ENCODE peak calls at places on chromosomes 16 and 17, in eight cellular contexts. Z, V, O, L, N, D, J and I are unnamed samples.

GRCh38 chr17:81648013-81648706 is 8.2 kb downstream of the PDE6G start:
- DNase-seq in J (no peak), L (no peak), O (peak; percentile 52), D (no peak), N (no peak), Z (no peak), V (no peak), I (no peak)

GRCh38 chr17:13418891-13419290 is 182.8 kb downstream of the HS3ST3A1 start:
- DNase-seq in J (no peak), V (no peak), D (no peak), O (no peak), L (no peak), Z (no peak), N (no peak), I (no peak)

GRCh38 chr16:57999971-58000705 is at the start of gene ZNF319:
- DNase-seq in O (no peak), N (no peak), L (no peak), V (peak; percentile 55), J (no peak), Z (no peak), D (no peak), I (no peak)

GRCh38 chr17:46979023-46979870 is at the start of gene RPRML:
- DNase-seq in J (no peak), D (no peak), O (peak; percentile 91), N (no peak), L (peak; percentile 31), Z (peak; percentile 4), V (peak; percentile 44), I (peak; percentile 45)

GRCh38 chr17:41970901-41971331 is 4.3 kb downstream of the CNP start:
- DNase-seq in L (no peak), O (no peak), N (no peak), Z (no peak), J (no peak), V (no peak), D (no peak), I (no peak)

GRCh38 chr16:15829460-15829859 is 27.4 kb downstream of the MYH11 start:
- DNase-seq in Z (no peak), V (no peak), O (no peak), N (no peak), L (no peak), D (no peak), J (no peak), I (no peak)

GRCh38 chr17:19538095-19539039 is 4.7 kb downstream of the SLC47A1 start:
- DNase-seq in L (peak; percentile 55), O (no peak), V (no peak), N (no peak), J (no peak), Z (no peak), D (no peak), I (no peak)

GRCh38 chr17:74842599-74843351 is 16.9 kb downstream of the GRIN2C start:
- DNase-seq in J (peak; percentile 29), V (no peak), Z (no peak), O (peak; percentile 91), N (no peak), L (peak; percentile 69), D (peak; percentile 27), I (no peak)

GRCh38 chr16:57756424-57757325 is 21.1 kb downstream of the KATNB1 start:
- DNase-seq in Z (no peak), L (no peak), N (no peak), O (no peak), J (no peak), V (no peak), D (no peak), I (no peak)

GRCh38 chr17:80781188-80781577 is 210.5 kb upstream of the CHMP6 start:
- DNase-seq in Z (no peak), D (no peak), O (no peak), J (no peak), L (no peak), N (no peak), V (peak; percentile 69), I (no peak)

GRCh38 chr17:43556292-43556691 is 10.2 kb upstream of the ETV4 start:
- DNase-seq in O (no peak), Z (no peak), L (no peak), N (no peak), V (no peak), D (peak; percentile 89), J (no peak), I (no peak)

GRCh38 chr17:49013311-49014205 is 16.4 kb downstream of the IGF2BP1 start:
- DNase-seq in L (no peak), J (no peak), N (no peak), Z (no peak), D (no peak), V (peak; percentile 31), O (peak; percentile 98), I (no peak)

GRCh38 chr16:55294129-55294528 is 29.9 kb upstream of the IRX6 start:
- DNase-seq in Z (no peak), D (no peak), L (no peak), N (no peak), J (no peak), V (no peak), O (no peak), I (no peak)

GRCh38 chr16:23552171-23552570 is 5.0 kb downstream of the EARS2 start:
- DNase-seq in N (no peak), O (no peak), L (no peak), V (no peak), D (no peak), J (no peak), Z (no peak), I (no peak)

GRCh38 chr17:60542066-60542465 is 16.0 kb upstream of the APPBP2 start:
- DNase-seq in O (no peak), J (no peak), V (no peak), N (no peak), D (no peak), Z (no peak), L (no peak), I (no peak)

GRCh38 chr17:82021728-82022309 is 859 bp downstream of the CENPX start:
- DNase-seq in L (no peak), D (no peak), N (no peak), J (no peak), O (no peak), Z (no peak), V (no peak), I (no peak)

GRCh38 chr16:27284865-27285675 is 16.5 kb upstream of the NSMCE1 start:
- DNase-seq in D (no peak), O (no peak), J (no peak), Z (no peak), L (no peak), V (peak; percentile 38), N (no peak), I (no peak)

GRCh38 chr17:51165680-51166197 is 472 bp upstream of the NME2 start:
- DNase-seq in L (no peak), D (no peak), J (no peak), V (no peak), N (no peak), O (no peak), Z (peak; percentile 13), I (no peak)

GRCh38 chr16:61836804-61837398 is 199.3 kb downstream of the CDH8 start:
- DNase-seq in L (no peak), O (no peak), Z (no peak), J (no peak), N (no peak), D (no peak), V (no peak), I (no peak)

GRCh38 chr17:9484789-9485188 is 90.8 kb downstream of the STX8 start:
- DNase-seq in D (no peak), Z (no peak), N (no peak), J (no peak), L (no peak), O (no peak), V (no peak), I (no peak)

GRCh38 chr16:87723224-87723619 is 42.6 kb downstream of the KLHDC4 start:
- DNase-seq in N (no peak), O (no peak), V (no peak), Z (no peak), L (no peak), D (peak; percentile 53), J (peak; percentile 96), I (no peak)

GRCh38 chr17:59174671-59175070 is 19.1 kb downstream of the PRR11 start:
- DNase-seq in D (no peak), N (no peak), Z (no peak), V (no peak), J (no peak), O (no peak), L (no peak), I (no peak)

GRCh38 chr17:10638151-10638550 is 19.0 kb downstream of the MYH3 start:
- DNase-seq in L (no peak), N (no peak), Z (no peak), D (no peak), O (peak; percentile 35), V (no peak), J (no peak), I (no peak)

GRCh38 chr16:49993579-49993978 is 31.4 kb upstream of the CNEP1R1 start:
- DNase-seq in V (no peak), D (no peak), L (no peak), J (no peak), O (no peak), Z (no peak), N (no peak), I (no peak)

GRCh38 chr17:38877130-38877851 is 7.4 kb downstream of the LASP1 start:
- DNase-seq in O (no peak), D (no peak), L (no peak), J (peak; percentile 60), V (peak; percentile 66), Z (no peak), N (no peak), I (peak; percentile 75)

GRCh38 chr16:23232806-23233205 is 50.3 kb downstream of the SCNN1G start:
- DNase-seq in Z (no peak), D (no peak), N (no peak), L (no peak), V (no peak), O (no peak), J (peak; percentile 32), I (no peak)

GRCh38 chr17:7720125-7720524 is 2.6 kb downstream of the DNAH2 start:
- DNase-seq in Z (no peak), D (no peak), J (no peak), L (no peak), O (no peak), V (no peak), N (no peak), I (no peak)